ENCODE peak calls at places on chromosomes 7 and 10, in eight cellular contexts. One of them, this sample, is unnamed.

GRCh38 chr10:45034301-45034700 is 33.6 kb downstream of the ZNF22 start:
- DNase-seq in left ventricle myocardium inferior: no peak
- DNase-seq in sciatic nerve: no peak
- DNase-seq in tibial artery: no peak
- DNase-seq in amniotic stem cell: no peak
- DNase-seq in AG10803: no peak
- DNase-seq in NCI-H2081 treated with DMSO at 0.1 percent for 48 hours: no peak
- DNase-seq in suprapubic skin: no peak
- DNase-seq in this sample: no peak

GRCh38 chr7:30430300-30430699 is 48.3 kb downstream of the NOD1 start:
- DNase-seq in AG10803: no peak
- DNase-seq in left ventricle myocardium inferior: no peak
- DNase-seq in suprapubic skin: no peak
- DNase-seq in NCI-H2081 treated with DMSO at 0.1 percent for 48 hours: no peak
- DNase-seq in amniotic stem cell: no peak
- DNase-seq in tibial artery: no peak
- DNase-seq in sciatic nerve: no peak
- DNase-seq in this sample: no peak

GRCh38 chr10:87705339-87705738 is 45.7 kb downstream of the PAPSS2 start:
- DNase-seq in AG10803: peak
- DNase-seq in left ventricle myocardium inferior: no peak
- DNase-seq in NCI-H2081 treated with DMSO at 0.1 percent for 48 hours: no peak
- DNase-seq in tibial artery: no peak
- DNase-seq in sciatic nerve: no peak
- DNase-seq in amniotic stem cell: peak
- DNase-seq in suprapubic skin: no peak
- DNase-seq in this sample: peak

GRCh38 chr7:99938296-99938695 is 8.9 kb upstream of the GJC3 start:
- DNase-seq in NCI-H2081 treated with DMSO at 0.1 percent for 48 hours: no peak
- DNase-seq in suprapubic skin: no peak
- DNase-seq in AG10803: no peak
- DNase-seq in tibial artery: no peak
- DNase-seq in sciatic nerve: no peak
- DNase-seq in amniotic stem cell: no peak
- DNase-seq in left ventricle myocardium inferior: no peak
- DNase-seq in this sample: no peak

GRCh38 chr10:93963434-93963833 is 30.3 kb upstream of the PLCE1 start:
- DNase-seq in NCI-H2081 treated with DMSO at 0.1 percent for 48 hours: no peak
- DNase-seq in amniotic stem cell: no peak
- DNase-seq in left ventricle myocardium inferior: no peak
- DNase-seq in tibial artery: no peak
- DNase-seq in sciatic nerve: no peak
- DNase-seq in suprapubic skin: no peak
- DNase-seq in AG10803: no peak
- DNase-seq in this sample: no peak

GRCh38 chr10:132585732-132586722 is 48.4 kb downstream of the INPP5A start:
- DNase-seq in tibial artery: no peak
- DNase-seq in NCI-H2081 treated with DMSO at 0.1 percent for 48 hours: no peak
- DNase-seq in suprapubic skin: no peak
- DNase-seq in left ventricle myocardium inferior: peak
- DNase-seq in sciatic nerve: peak
- DNase-seq in AG10803: no peak
- DNase-seq in amniotic stem cell: no peak
- DNase-seq in this sample: no peak

GRCh38 chr10:58179238-58179637 is 88.5 kb downstream of the IPMK start:
- DNase-seq in AG10803: peak
- DNase-seq in left ventricle myocardium inferior: no peak
- DNase-seq in amniotic stem cell: no peak
- DNase-seq in suprapubic skin: no peak
- DNase-seq in NCI-H2081 treated with DMSO at 0.1 percent for 48 hours: no peak
- DNase-seq in sciatic nerve: no peak
- DNase-seq in tibial artery: no peak
- DNase-seq in this sample: no peak

GRCh38 chr7:95335093-95335492 is 10.8 kb upstream of the PON1 start:
- DNase-seq in sciatic nerve: no peak
- DNase-seq in amniotic stem cell: no peak
- DNase-seq in NCI-H2081 treated with DMSO at 0.1 percent for 48 hours: no peak
- DNase-seq in tibial artery: no peak
- DNase-seq in left ventricle myocardium inferior: no peak
- DNase-seq in suprapubic skin: no peak
- DNase-seq in AG10803: peak
- DNase-seq in this sample: peak

GRCh38 chr10:7795605-7796004 is 7.6 kb downstream of the ATP5F1C start:
- DNase-seq in tibial artery: no peak
- DNase-seq in sciatic nerve: no peak
- DNase-seq in AG10803: no peak
- DNase-seq in suprapubic skin: no peak
- DNase-seq in left ventricle myocardium inferior: no peak
- DNase-seq in amniotic stem cell: no peak
- DNase-seq in NCI-H2081 treated with DMSO at 0.1 percent for 48 hours: no peak
- DNase-seq in this sample: no peak

GRCh38 chr10:79610601-79611191 is at the start of gene SFTPA1:
- DNase-seq in AG10803: no peak
- DNase-seq in suprapubic skin: no peak
- DNase-seq in NCI-H2081 treated with DMSO at 0.1 percent for 48 hours: no peak
- DNase-seq in amniotic stem cell: no peak
- DNase-seq in sciatic nerve: no peak
- DNase-seq in left ventricle myocardium inferior: no peak
- DNase-seq in tibial artery: no peak
- DNase-seq in this sample: no peak

GRCh38 chr10:62231371-62231770 is 37.3 kb downstream of the RTKN2 start:
- DNase-seq in suprapubic skin: no peak
- DNase-seq in AG10803: peak
- DNase-seq in tibial artery: no peak
- DNase-seq in sciatic nerve: no peak
- DNase-seq in amniotic stem cell: peak
- DNase-seq in NCI-H2081 treated with DMSO at 0.1 percent for 48 hours: no peak
- DNase-seq in left ventricle myocardium inferior: no peak
- DNase-seq in this sample: peak

GRCh38 chr7:152382244-152382643 is 53.6 kb downstream of the KMT2C start:
- DNase-seq in suprapubic skin: no peak
- DNase-seq in tibial artery: no peak
- DNase-seq in sciatic nerve: no peak
- DNase-seq in amniotic stem cell: no peak
- DNase-seq in AG10803: no peak
- DNase-seq in left ventricle myocardium inferior: no peak
- DNase-seq in NCI-H2081 treated with DMSO at 0.1 percent for 48 hours: no peak
- DNase-seq in this sample: no peak

GRCh38 chr10:27745719-27746363 is at the start of gene MKX:
- DNase-seq in amniotic stem cell: peak
- DNase-seq in NCI-H2081 treated with DMSO at 0.1 percent for 48 hours: no peak
- DNase-seq in suprapubic skin: no peak
- DNase-seq in sciatic nerve: no peak
- DNase-seq in left ventricle myocardium inferior: peak
- DNase-seq in tibial artery: peak
- DNase-seq in AG10803: peak
- DNase-seq in this sample: no peak

GRCh38 chr10:75016290-75016689 is 95.2 kb upstream of the SAMD8 start:
- DNase-seq in amniotic stem cell: no peak
- DNase-seq in sciatic nerve: no peak
- DNase-seq in NCI-H2081 treated with DMSO at 0.1 percent for 48 hours: no peak
- DNase-seq in left ventricle myocardium inferior: no peak
- DNase-seq in suprapubic skin: no peak
- DNase-seq in AG10803: no peak
- DNase-seq in tibial artery: no peak
- DNase-seq in this sample: no peak

GRCh38 chr10:126905776-126906703 is 812 bp downstream of the DOCK1 start:
- DNase-seq in amniotic stem cell: peak
- DNase-seq in NCI-H2081 treated with DMSO at 0.1 percent for 48 hours: no peak
- DNase-seq in left ventricle myocardium inferior: peak
- DNase-seq in suprapubic skin: peak
- DNase-seq in AG10803: peak
- DNase-seq in tibial artery: peak
- DNase-seq in sciatic nerve: no peak
- DNase-seq in this sample: no peak